ENCODE peak calls at places on chromosomes 6 and 20, in seven cellular contexts. P, U, X, F, O, K and R are unnamed samples.

GRCh38 chr6:53369876-53370515 is 21.2 kb upstream of the ELOVL5 start:
- DNase-seq in P (no peak), U (no peak), X (no peak), F (no peak), O (no peak), K (no peak), R (no peak)

GRCh38 chr20:25676164-25676809 is 20.4 kb downstream of the ZNF337 start:
- DNase-seq in P (no peak), U (no peak), X (no peak), F (no peak), O (no peak), K (no peak), R (no peak)

GRCh38 chr6:45677381-45677992 is 299.8 kb upstream of the SUPT3H start:
- DNase-seq in P (no peak), U (no peak), X (no peak), F (no peak), O (no peak), K (peak; percentile 22), R (no peak)

GRCh38 chr20:10619427-10619826 is 54.4 kb downstream of the JAG1 start:
- DNase-seq in P (peak; percentile 76), U (no peak), X (peak; percentile 46), F (no peak), O (no peak), K (no peak), R (no peak)

GRCh38 chr6:6981923-6982322 is 125.8 kb upstream of the RREB1 start:
- DNase-seq in P (no peak), U (no peak), X (peak; percentile 51), F (peak; percentile 29), O (no peak), K (no peak), R (no peak)

GRCh38 chr6:168033791-168034190 is 36.3 kb downstream of the KIF25 start:
- DNase-seq in P (no peak), U (no peak), X (no peak), F (no peak), O (no peak), K (peak; percentile 1), R (no peak)

GRCh38 chr20:50085481-50086365 is 27.2 kb downstream of the UBE2V1 start:
- DNase-seq in P (peak; percentile 90), U (no peak), X (peak; percentile 22), F (no peak), O (peak; percentile 59), K (peak; percentile 38), R (no peak)

GRCh38 chr20:32678948-32679347 is 5.2 kb upstream of the C20orf203 start:
- DNase-seq in P (no peak), U (no peak), X (no peak), F (no peak), O (no peak), K (peak; percentile 47), R (no peak)

GRCh38 chr6:89148016-89148750 is 2.3 kb downstream of the PM20D2 start:
- DNase-seq in P (no peak), U (no peak), X (peak; percentile 12), F (no peak), O (no peak), K (no peak), R (no peak)

GRCh38 chr20:11895832-11896484 is 21.7 kb upstream of the BTBD3 start:
- DNase-seq in P (no peak), U (no peak), X (no peak), F (no peak), O (no peak), K (no peak), R (no peak)

GRCh38 chr6:90109141-90109540 is 187.5 kb downstream of the BACH2 start:
- DNase-seq in P (no peak), U (no peak), X (no peak), F (no peak), O (no peak), K (no peak), R (no peak)

GRCh38 chr6:78251930-78252329 is 599.1 kb downstream of the MEI4 start:
- DNase-seq in P (no peak), U (no peak), X (no peak), F (no peak), O (no peak), K (no peak), R (no peak)

GRCh38 chr6:149860834-149861602 is 3.1 kb downstream of the LRP11 start:
- DNase-seq in P (no peak), U (no peak), X (no peak), F (no peak), O (no peak), K (no peak), R (no peak)

GRCh38 chr6:13289789-13290318 is 38.5 kb downstream of the TBC1D7 start:
- DNase-seq in P (no peak), U (no peak), X (no peak), F (peak; percentile 25), O (no peak), K (no peak), R (no peak)

GRCh38 chr20:45924391-45925261 is 9.9 kb upstream of the PCIF1 start:
- DNase-seq in P (no peak), U (peak; percentile 41), X (no peak), F (no peak), O (no peak), K (peak; percentile 57), R (peak; percentile 36)

GRCh38 chr20:17759449-17759848 is 59.7 kb downstream of the BANF2 start:
- DNase-seq in P (no peak), U (no peak), X (no peak), F (no peak), O (no peak), K (no peak), R (no peak)

GRCh38 chr20:35617397-35618031 is 1.9 kb downstream of the SPAG4 start:
- DNase-seq in P (peak; percentile 88), U (no peak), X (no peak), F (peak; percentile 71), O (peak; percentile 58), K (peak; percentile 41), R (peak; percentile 55)

GRCh38 chr6:44128020-44128917 is 915 bp downstream of the TMEM63B start:
- DNase-seq in P (peak; percentile 66), U (no peak), X (no peak), F (peak; percentile 58), O (peak; percentile 67), K (peak; percentile 38), R (peak; percentile 46)

GRCh38 chr20:16017656-16018055 is 555.6 kb downstream of the KIF16B start:
- DNase-seq in P (no peak), U (no peak), X (no peak), F (no peak), O (no peak), K (no peak), R (no peak)

GRCh38 chr6:16727996-16728395 is 33.3 kb downstream of the ATXN1 start:
- DNase-seq in P (no peak), U (no peak), X (no peak), F (no peak), O (peak; percentile 61), K (no peak), R (no peak)

GRCh38 chr20:57762531-57763234 is 52.9 kb upstream of the PMEPA1 start:
- DNase-seq in P (no peak), U (no peak), X (no peak), F (no peak), O (no peak), K (no peak), R (no peak)
- H3K27ac ChIP-seq in P (no peak overlapping the region), U (no peak overlapping the region), X (no peak overlapping the region), F (no peak overlapping the region), O (no peak overlapping the region), K (no peak overlapping the region), R (no peak overlapping the region)

DNA sequence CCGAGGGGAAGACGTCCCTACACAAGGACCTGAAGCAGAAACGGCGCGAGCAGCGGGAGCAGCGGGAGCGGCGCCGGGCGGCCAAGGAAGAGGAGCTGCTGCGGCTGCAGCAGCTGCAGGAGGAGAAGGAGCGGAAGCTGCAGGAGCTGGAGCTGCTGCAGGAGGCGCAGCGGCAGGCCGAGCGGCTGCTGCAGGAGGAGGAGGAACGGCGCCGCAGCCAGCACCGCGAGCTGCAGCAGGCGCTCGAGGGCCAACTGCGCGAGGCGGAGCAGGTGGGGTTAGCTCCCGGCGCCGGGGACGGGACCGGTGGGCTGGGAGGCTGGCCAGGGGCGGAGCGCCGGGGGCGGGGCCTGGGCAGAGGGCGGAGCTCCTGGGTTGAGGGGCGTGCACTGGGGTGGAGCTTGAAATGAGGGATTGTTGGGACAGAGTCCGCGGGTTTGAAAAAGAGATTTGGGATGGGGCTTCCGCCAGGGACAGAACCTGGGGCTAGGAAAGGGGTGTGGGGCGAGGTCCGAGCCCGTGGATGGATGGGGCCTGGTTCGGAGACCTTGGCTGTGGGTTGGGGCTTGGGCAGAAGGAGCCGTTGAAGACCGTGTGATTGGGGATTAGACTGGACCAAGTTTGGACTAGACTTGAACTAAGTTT is 20.7 kb downstream of the DEF6 start:
- DNase-seq in P (peak; percentile 95), U (peak; percentile 61), X (no peak), F (peak; percentile 90), O (peak; percentile 77), K (peak; percentile 82), R (peak; percentile 78)
- TF ChIP-seq CTCF in P (no peak), U (no peak), X (no peak), F (no peak), O (no peak), K (no peak), R (no peak)

GRCh38 chr20:41701596-41702350 is 83.6 kb upstream of the CHD6 start:
- DNase-seq in P (peak; percentile 42), U (no peak), X (no peak), F (no peak), O (no peak), K (no peak), R (no peak)

GRCh38 chr20:41696428-41696827 is 78.3 kb upstream of the CHD6 start:
- DNase-seq in P (no peak), U (no peak), X (no peak), F (no peak), O (no peak), K (no peak), R (no peak)

GRCh38 chr20:41694796-41695195 is 76.6 kb upstream of the CHD6 start:
- DNase-seq in P (no peak), U (no peak), X (no peak), F (no peak), O (no peak), K (no peak), R (no peak)

GRCh38 chr20:41702647-41703046 is 84.5 kb upstream of the CHD6 start:
- DNase-seq in P (no peak), U (no peak), X (no peak), F (no peak), O (no peak), K (no peak), R (no peak)

DNA sequence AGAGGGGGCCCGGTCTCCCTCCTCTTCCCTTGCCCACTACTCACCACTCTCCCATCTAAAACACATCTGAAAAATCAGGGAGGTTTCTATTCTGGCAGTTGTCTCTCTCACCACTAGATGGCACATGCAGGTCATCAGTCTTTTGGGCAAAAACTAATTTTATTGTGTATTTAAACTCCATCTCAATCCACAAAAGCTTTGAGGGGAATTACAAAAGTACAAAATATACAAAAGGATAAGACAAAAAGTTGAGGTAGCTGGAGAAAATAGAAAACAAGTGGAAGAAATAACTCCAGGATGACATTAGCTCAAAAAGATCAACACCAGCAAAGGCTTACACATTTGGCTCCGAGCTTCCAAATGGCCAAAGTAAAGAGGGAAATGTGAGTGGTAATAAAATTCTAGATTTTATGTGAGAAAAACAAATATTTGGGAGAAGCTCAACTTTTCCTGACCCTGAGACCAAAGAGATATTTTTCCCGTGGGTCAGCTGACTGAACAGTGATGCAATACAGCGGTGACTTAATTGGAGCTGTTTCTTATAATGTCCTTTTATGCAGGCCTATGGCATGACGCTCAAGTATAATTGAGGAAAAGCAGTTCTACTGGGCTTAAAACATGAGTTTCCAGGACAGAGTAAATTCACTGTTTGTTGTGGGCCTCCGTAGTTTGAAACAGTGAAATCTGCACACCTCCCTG is 79.8 kb upstream of the CHD6 start:
- DNase-seq in P (peak; percentile 77), U (no peak), X (no peak), F (no peak), O (no peak), K (no peak), R (no peak)
- H3K4me1 ChIP-seq in P (peaks cover 11% of the 10 kb centered on the region), U (peaks cover 12% of the 10 kb centered on the region), X (peaks cover 6% of the 10 kb centered on the region), F (no peaks in the 10 kb centered on the region), O (peaks cover 7% of the 10 kb centered on the region), K (no peaks in the 10 kb centered on the region), R (peaks cover 10% of the 10 kb centered on the region)

GRCh38 chr6:155121699-155122098 is 126.6 kb downstream of the TIAM2 start:
- DNase-seq in P (peak; percentile 74), U (no peak), X (no peak), F (no peak), O (no peak), K (no peak), R (peak; percentile 18)
- H3K27ac ChIP-seq in P (peak overlapping the region; percentile 93), U (no peak overlapping the region), X (no peak overlapping the region), F (no peak overlapping the region), O (no peak overlapping the region), K (no peak overlapping the region), R (no peak overlapping the region)